ENCODE peak calls at places on chromosomes 13 and 19, in six cellular contexts. One of them, this sample, is unnamed.

GRCh38 chr19:589693-590395 is at the start of gene HCN2:
- DNase-seq in AG09309: no peak
- DNase-seq in left lung: no peak
- DNase-seq in activated B cell treated with CpG ODN at 0.5 μM for 24 hours: no peak
- DNase-seq in GM06990: no peak
- DNase-seq in fibroblast of pulmonary artery: no peak
- DNase-seq in this sample: no peak

GRCh38 chr13:66974174-66974573 is 256.0 kb downstream of the PCDH9 start:
- DNase-seq in AG09309: no peak
- DNase-seq in left lung: no peak
- DNase-seq in activated B cell treated with CpG ODN at 0.5 μM for 24 hours: no peak
- DNase-seq in GM06990: no peak
- DNase-seq in fibroblast of pulmonary artery: no peak
- DNase-seq in this sample: no peak

GRCh38 chr19:48271531-48272151 is 1.8 kb downstream of the ZNF114 start:
- DNase-seq in AG09309: no peak
- DNase-seq in left lung: peak; percentile 47
- DNase-seq in activated B cell treated with CpG ODN at 0.5 μM for 24 hours: peak; percentile 37
- DNase-seq in GM06990: peak; percentile 77
- DNase-seq in fibroblast of pulmonary artery: peak; percentile 51
- DNase-seq in this sample: no peak

GRCh38 chr19:2110822-2111221 is 14.1 kb downstream of the IZUMO4 start:
- DNase-seq in AG09309: no peak
- DNase-seq in left lung: no peak
- DNase-seq in activated B cell treated with CpG ODN at 0.5 μM for 24 hours: no peak
- DNase-seq in GM06990: no peak
- DNase-seq in fibroblast of pulmonary artery: no peak
- DNase-seq in this sample: no peak

GRCh38 chr13:48096670-48097069 is 1.8 kb upstream of the MED4 start:
- DNase-seq in AG09309: no peak
- DNase-seq in left lung: no peak
- DNase-seq in activated B cell treated with CpG ODN at 0.5 μM for 24 hours: no peak
- DNase-seq in GM06990: no peak
- DNase-seq in fibroblast of pulmonary artery: no peak
- DNase-seq in this sample: no peak

GRCh38 chr13:24923305-24923640 is 159.3 kb downstream of the RNF17 start:
- DNase-seq in AG09309: peak; percentile 55
- DNase-seq in left lung: no peak
- DNase-seq in activated B cell treated with CpG ODN at 0.5 μM for 24 hours: no peak
- DNase-seq in GM06990: no peak
- DNase-seq in fibroblast of pulmonary artery: peak; percentile 86
- DNase-seq in this sample: no peak

GRCh38 chr19:44649578-44650145 is 6.0 kb downstream of the PVR start:
- DNase-seq in AG09309: no peak
- DNase-seq in left lung: no peak
- DNase-seq in activated B cell treated with CpG ODN at 0.5 μM for 24 hours: no peak
- DNase-seq in GM06990: no peak
- DNase-seq in fibroblast of pulmonary artery: no peak
- DNase-seq in this sample: no peak

GRCh38 chr19:47651691-47652090 is 42.8 kb downstream of the BICRA start:
- DNase-seq in AG09309: no peak
- DNase-seq in left lung: no peak
- DNase-seq in activated B cell treated with CpG ODN at 0.5 μM for 24 hours: no peak
- DNase-seq in GM06990: no peak
- DNase-seq in fibroblast of pulmonary artery: no peak
- DNase-seq in this sample: no peak

GRCh38 chr13:114313061-114313860 is 1.0 kb upstream of the CHAMP1 start:
- DNase-seq in AG09309: no peak
- DNase-seq in left lung: no peak
- DNase-seq in activated B cell treated with CpG ODN at 0.5 μM for 24 hours: no peak
- DNase-seq in GM06990: peak; percentile 48
- DNase-seq in fibroblast of pulmonary artery: no peak
- DNase-seq in this sample: peak; percentile 50

GRCh38 chr13:99698010-99698815 is 196.9 kb downstream of the TM9SF2 start:
- DNase-seq in AG09309: no peak
- DNase-seq in left lung: no peak
- DNase-seq in activated B cell treated with CpG ODN at 0.5 μM for 24 hours: no peak
- DNase-seq in GM06990: no peak
- DNase-seq in fibroblast of pulmonary artery: no peak
- DNase-seq in this sample: no peak

GRCh38 chr13:32905063-32905863 is 111.0 kb upstream of the KL start:
- DNase-seq in AG09309: no peak
- DNase-seq in left lung: no peak
- DNase-seq in activated B cell treated with CpG ODN at 0.5 μM for 24 hours: no peak
- DNase-seq in GM06990: peak; percentile 48
- DNase-seq in fibroblast of pulmonary artery: no peak
- DNase-seq in this sample: peak; percentile 66

GRCh38 chr13:42259515-42259914 is 12.4 kb upstream of the AKAP11 start:
- DNase-seq in AG09309: no peak
- DNase-seq in left lung: no peak
- DNase-seq in activated B cell treated with CpG ODN at 0.5 μM for 24 hours: no peak
- DNase-seq in GM06990: no peak
- DNase-seq in fibroblast of pulmonary artery: no peak
- DNase-seq in this sample: no peak

GRCh38 chr19:33804021-33804799 is 7.5 kb downstream of the KCTD15 start:
- DNase-seq in AG09309: no peak
- DNase-seq in left lung: no peak
- DNase-seq in activated B cell treated with CpG ODN at 0.5 μM for 24 hours: no peak
- DNase-seq in GM06990: no peak
- DNase-seq in fibroblast of pulmonary artery: peak; percentile 86
- DNase-seq in this sample: peak; percentile 86

GRCh38 chr13:100594255-100594654 is 5.7 kb upstream of the GGACT start:
- DNase-seq in AG09309: no peak
- DNase-seq in left lung: no peak
- DNase-seq in activated B cell treated with CpG ODN at 0.5 μM for 24 hours: no peak
- DNase-seq in GM06990: no peak
- DNase-seq in fibroblast of pulmonary artery: no peak
- DNase-seq in this sample: no peak

GRCh38 chr13:104006625-104007061 is 940.4 kb upstream of the SLC10A2 start:
- DNase-seq in AG09309: no peak
- DNase-seq in left lung: no peak
- DNase-seq in activated B cell treated with CpG ODN at 0.5 μM for 24 hours: no peak
- DNase-seq in GM06990: no peak
- DNase-seq in fibroblast of pulmonary artery: peak; percentile 45
- DNase-seq in this sample: no peak

GRCh38 chr13:35979378-35979911 is 151.7 kb downstream of the DCLK1 start:
- DNase-seq in AG09309: peak; percentile 74
- DNase-seq in left lung: peak; percentile 71
- DNase-seq in activated B cell treated with CpG ODN at 0.5 μM for 24 hours: no peak
- DNase-seq in GM06990: no peak
- DNase-seq in fibroblast of pulmonary artery: peak; percentile 94
- DNase-seq in this sample: peak; percentile 64

GRCh38 chr19:42368360-42368759 is 21.7 kb downstream of the CNFN start:
- DNase-seq in AG09309: no peak
- DNase-seq in left lung: no peak
- DNase-seq in activated B cell treated with CpG ODN at 0.5 μM for 24 hours: no peak
- DNase-seq in GM06990: no peak
- DNase-seq in fibroblast of pulmonary artery: no peak
- DNase-seq in this sample: no peak

GRCh38 chr13:95245072-95245471 is 56.2 kb downstream of the ABCC4 start:
- DNase-seq in AG09309: no peak
- DNase-seq in left lung: no peak
- DNase-seq in activated B cell treated with CpG ODN at 0.5 μM for 24 hours: no peak
- DNase-seq in GM06990: no peak
- DNase-seq in fibroblast of pulmonary artery: no peak
- DNase-seq in this sample: no peak

GRCh38 chr13:101157261-101157660 is 259.0 kb downstream of the NALCN start:
- DNase-seq in AG09309: no peak
- DNase-seq in left lung: no peak
- DNase-seq in activated B cell treated with CpG ODN at 0.5 μM for 24 hours: no peak
- DNase-seq in GM06990: no peak
- DNase-seq in fibroblast of pulmonary artery: no peak
- DNase-seq in this sample: peak; percentile 4

GRCh38 chr19:16117594-16118033 is 5.9 kb downstream of the RAB8A start:
- DNase-seq in AG09309: no peak
- DNase-seq in left lung: no peak
- DNase-seq in activated B cell treated with CpG ODN at 0.5 μM for 24 hours: peak; percentile 28
- DNase-seq in GM06990: peak; percentile 77
- DNase-seq in fibroblast of pulmonary artery: no peak
- DNase-seq in this sample: no peak

GRCh38 chr19:49690656-49691242 is at the start of gene CPT1C:
- DNase-seq in AG09309: no peak
- DNase-seq in left lung: peak; percentile 73
- DNase-seq in activated B cell treated with CpG ODN at 0.5 μM for 24 hours: no peak
- DNase-seq in GM06990: no peak
- DNase-seq in fibroblast of pulmonary artery: peak; percentile 71
- DNase-seq in this sample: peak; percentile 60

GRCh38 chr19:1943661-1944087 is 2.7 kb downstream of the CSNK1G2 start:
- DNase-seq in AG09309: no peak
- DNase-seq in left lung: no peak
- DNase-seq in activated B cell treated with CpG ODN at 0.5 μM for 24 hours: no peak
- DNase-seq in GM06990: no peak
- DNase-seq in fibroblast of pulmonary artery: no peak
- DNase-seq in this sample: no peak

GRCh38 chr13:101449971-101450748 is 2.3 kb upstream of the ITGBL1 start:
- DNase-seq in AG09309: peak; percentile 69
- DNase-seq in left lung: no peak
- DNase-seq in activated B cell treated with CpG ODN at 0.5 μM for 24 hours: no peak
- DNase-seq in GM06990: no peak
- DNase-seq in fibroblast of pulmonary artery: peak; percentile 84
- DNase-seq in this sample: peak; percentile 98

GRCh38 chr19:7000816-7001215 is 20.4 kb downstream of the MBD3L2B start:
- DNase-seq in AG09309: no peak
- DNase-seq in left lung: no peak
- DNase-seq in activated B cell treated with CpG ODN at 0.5 μM for 24 hours: no peak
- DNase-seq in GM06990: no peak
- DNase-seq in fibroblast of pulmonary artery: no peak
- DNase-seq in this sample: no peak

GRCh38 chr19:7006305-7006704 is 14.9 kb downstream of the MBD3L2B start:
- DNase-seq in AG09309: no peak
- DNase-seq in left lung: no peak
- DNase-seq in activated B cell treated with CpG ODN at 0.5 μM for 24 hours: no peak
- DNase-seq in GM06990: no peak
- DNase-seq in fibroblast of pulmonary artery: no peak
- DNase-seq in this sample: no peak

GRCh38 chr19:7007859-7008258 is 13.4 kb downstream of the MBD3L2B start:
- DNase-seq in AG09309: no peak
- DNase-seq in left lung: no peak
- DNase-seq in activated B cell treated with CpG ODN at 0.5 μM for 24 hours: no peak
- DNase-seq in GM06990: no peak
- DNase-seq in fibroblast of pulmonary artery: no peak
- DNase-seq in this sample: no peak

GRCh38 chr19:6999938-7000732 is 21.1 kb downstream of the MBD3L2B start:
- DNase-seq in AG09309: no peak
- DNase-seq in left lung: no peak
- DNase-seq in activated B cell treated with CpG ODN at 0.5 μM for 24 hours: no peak
- DNase-seq in GM06990: no peak
- DNase-seq in fibroblast of pulmonary artery: no peak
- DNase-seq in this sample: no peak

GRCh38 chr19:7004313-7004931 is 16.8 kb downstream of the MBD3L2B start:
- DNase-seq in AG09309: no peak
- DNase-seq in left lung: no peak
- DNase-seq in activated B cell treated with CpG ODN at 0.5 μM for 24 hours: no peak
- DNase-seq in GM06990: no peak
- DNase-seq in fibroblast of pulmonary artery: no peak
- DNase-seq in this sample: peak; percentile 19
- TF ChIP-seq CTCF in AG09309: no peak
- TF ChIP-seq CTCF in left lung: peak; percentile 64
- TF ChIP-seq CTCF in activated B cell treated with CpG ODN at 0.5 μM for 24 hours: no peak
- TF ChIP-seq CTCF in GM06990: peak; percentile 52
- TF ChIP-seq CTCF in fibroblast of pulmonary artery: no peak
- TF ChIP-seq CTCF in this sample: peak; percentile 48

DNA sequence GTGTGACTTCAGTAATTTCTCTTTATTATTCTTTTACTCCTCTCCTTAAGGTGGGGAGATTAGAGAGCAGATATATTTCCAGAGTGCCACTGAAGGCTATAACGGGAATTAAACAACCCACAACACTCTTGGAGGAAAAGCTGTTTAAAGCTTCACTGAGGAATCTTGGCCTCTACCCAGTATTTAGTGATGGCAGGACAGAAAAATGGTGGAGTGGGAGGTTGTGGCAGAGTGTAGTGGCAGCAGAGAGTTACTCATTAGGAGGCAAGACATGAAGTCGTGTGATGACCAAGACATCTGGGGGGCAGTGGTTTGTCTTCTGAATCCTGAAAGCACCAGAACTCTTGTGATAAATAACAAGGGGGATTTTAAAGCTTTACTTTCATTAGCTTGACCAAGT is 563.5 kb upstream of the SLITRK5 start:
- DNase-seq in AG09309: no peak
- DNase-seq in left lung: no peak
- DNase-seq in activated B cell treated with CpG ODN at 0.5 μM for 24 hours: no peak
- DNase-seq in GM06990: no peak
- DNase-seq in fibroblast of pulmonary artery: no peak
- DNase-seq in this sample: no peak
- TF ChIP-seq CTCF in AG09309: no peak
- TF ChIP-seq CTCF in left lung: no peak
- TF ChIP-seq CTCF in activated B cell treated with CpG ODN at 0.5 μM for 24 hours: no peak
- TF ChIP-seq CTCF in GM06990: no peak
- TF ChIP-seq CTCF in fibroblast of pulmonary artery: no peak
- TF ChIP-seq CTCF in this sample: no peak

GRCh38 chr19:3852614-3853254 is 16.1 kb downstream of the ZFR2 start:
- DNase-seq in AG09309: no peak
- DNase-seq in left lung: no peak
- DNase-seq in activated B cell treated with CpG ODN at 0.5 μM for 24 hours: no peak
- DNase-seq in GM06990: no peak
- DNase-seq in fibroblast of pulmonary artery: peak; percentile 82
- DNase-seq in this sample: peak; percentile 59
- TF ChIP-seq CTCF in AG09309: peak; percentile 16
- TF ChIP-seq CTCF in left lung: no peak
- TF ChIP-seq CTCF in activated B cell treated with CpG ODN at 0.5 μM for 24 hours: no peak
- TF ChIP-seq CTCF in GM06990: peak; percentile 41
- TF ChIP-seq CTCF in fibroblast of pulmonary artery: peak; percentile 37
- TF ChIP-seq CTCF in this sample: peak; percentile 32

GRCh38 chr13:87280139-87280538 is 391.0 kb upstream of the SLITRK5 start:
- DNase-seq in AG09309: no peak
- DNase-seq in left lung: no peak
- DNase-seq in activated B cell treated with CpG ODN at 0.5 μM for 24 hours: no peak
- DNase-seq in GM06990: no peak
- DNase-seq in fibroblast of pulmonary artery: no peak
- DNase-seq in this sample: no peak
- TF ChIP-seq CTCF in AG09309: no peak
- TF ChIP-seq CTCF in left lung: no peak
- TF ChIP-seq CTCF in activated B cell treated with CpG ODN at 0.5 μM for 24 hours: no peak
- TF ChIP-seq CTCF in GM06990: no peak
- TF ChIP-seq CTCF in fibroblast of pulmonary artery: no peak
- TF ChIP-seq CTCF in this sample: peak; percentile 16

DNA sequence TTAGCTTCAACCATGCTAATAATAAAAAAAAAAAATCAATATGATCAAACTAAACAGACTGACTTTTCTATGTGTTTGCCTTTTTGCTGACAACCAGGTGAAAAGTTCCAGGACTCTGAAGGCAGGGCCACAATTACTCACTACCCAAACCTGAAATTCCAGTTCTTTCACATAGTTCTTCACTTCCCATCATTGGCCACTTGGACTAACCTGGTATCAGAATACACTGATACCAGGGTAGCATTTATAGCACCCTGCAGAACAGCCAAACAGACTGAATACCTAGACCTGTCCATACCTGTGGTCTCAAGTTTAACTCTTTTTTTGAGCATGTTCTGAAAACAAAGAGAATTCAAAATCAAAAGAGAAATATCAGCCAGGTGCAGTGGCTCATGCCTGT is 25.1 kb downstream of the ELF1 start:
- DNase-seq in AG09309: no peak
- DNase-seq in left lung: no peak
- DNase-seq in activated B cell treated with CpG ODN at 0.5 μM for 24 hours: no peak
- DNase-seq in GM06990: no peak
- DNase-seq in fibroblast of pulmonary artery: no peak
- DNase-seq in this sample: peak; percentile 99
- TF ChIP-seq CTCF in AG09309: no peak
- TF ChIP-seq CTCF in left lung: no peak
- TF ChIP-seq CTCF in activated B cell treated with CpG ODN at 0.5 μM for 24 hours: no peak
- TF ChIP-seq CTCF in GM06990: no peak
- TF ChIP-seq CTCF in fibroblast of pulmonary artery: no peak
- TF ChIP-seq CTCF in this sample: no peak

This sample was measured in bronchial epithelial cell.